ENCODE peak calls at places on chromosomes 1 and 21, in four cellular contexts. P is HepG2, X is K562, N is SK-N-SH. Y is an unnamed sample.
A peak's percentile ranks its signal among the peaks of the same experiment; 100 is the strongest.

GRCh38 chr21:26715878-26716506 is 129.2 kb downstream of the ADAMTS1 start:
- DNase-seq in P (peak; percentile 6), X (peak; percentile 44), N (peak; percentile 48), Y (peak; percentile 65)

GRCh38 chr1:111669268-111669667 is 49.7 kb downstream of the RAP1A start:
- DNase-seq in P (no peak), X (no peak), N (no peak), Y (no peak)

GRCh38 chr1:114203722-114204121 is 50.1 kb upstream of the SYT6 start:
- DNase-seq in P (no peak), X (no peak), N (no peak), Y (no peak)

GRCh38 chr1:92315766-92316413 is 17.0 kb downstream of the RPAP2 start:
- DNase-seq in P (no peak), X (no peak), N (no peak), Y (no peak)

GRCh38 chr1:193042766-193043691 is 16.1 kb downstream of the UCHL5 start:
- DNase-seq in P (no peak), X (no peak), N (no peak), Y (no peak)

GRCh38 chr1:82597620-82598019 is 796.9 kb downstream of the ADGRL2 start:
- DNase-seq in P (no peak), X (no peak), N (peak; percentile 12), Y (no peak)

GRCh38 chr1:58929667-58930325 is 145.9 kb upstream of the JUN start:
- DNase-seq in P (no peak), X (peak; percentile 57), N (no peak), Y (no peak)

GRCh38 chr1:93728480-93729131 is 47.0 kb upstream of the BCAR3 start:
- DNase-seq in P (no peak), X (no peak), N (no peak), Y (no peak)

GRCh38 chr1:119878171-119878570 is 18.1 kb downstream of the ADAM30 start:
- DNase-seq in P (no peak), X (no peak), N (no peak), Y (no peak)

GRCh38 chr1:88998716-88999115 is 6.3 kb upstream of the KYAT3 start:
- DNase-seq in P (peak; percentile 64), X (peak; percentile 42), N (peak; percentile 53), Y (no peak)

GRCh38 chr1:97006044-97006676 is 284.6 kb downstream of the PTBP2 start:
- DNase-seq in P (no peak), X (no peak), N (no peak), Y (no peak)

GRCh38 chr1:151251656-151252470 is 2.7 kb upstream of the PSMD4 start:
- DNase-seq in P (peak; percentile 78), X (peak; percentile 71), N (peak; percentile 74), Y (peak; percentile 54)

GRCh38 chr1:234756066-234756783 is 146.2 kb upstream of the IRF2BP2 start:
- DNase-seq in P (no peak), X (no peak), N (no peak), Y (no peak)

GRCh38 chr1:222728746-222729145 is 8.3 kb upstream of the FAM177B start:
- DNase-seq in P (no peak), X (no peak), N (no peak), Y (no peak)

GRCh38 chr1:22250724-22251123 is 107.8 kb upstream of the WNT4 start:
- DNase-seq in P (no peak), X (no peak), N (no peak), Y (no peak)

GRCh38 chr1:215263636-215264035 is 181.1 kb downstream of the KCNK2 start:
- DNase-seq in P (no peak), X (no peak), N (no peak), Y (no peak)

GRCh38 chr1:181094813-181095212 is 6.3 kb downstream of the IER5 start:
- DNase-seq in P (no peak), X (no peak), N (no peak), Y (no peak)

GRCh38 chr21:33121715-33122475 is 52.0 kb downstream of the OLIG1 start:
- DNase-seq in P (no peak), X (peak; percentile 95), N (peak; percentile 38), Y (peak; percentile 50)

GRCh38 chr1:87174726-87175237 is 153.9 kb upstream of the LMO4 start:
- DNase-seq in P (no peak), X (no peak), N (no peak), Y (no peak)

GRCh38 chr1:17773626-17774326 is 18.6 kb downstream of the ACTL8 start:
- DNase-seq in P (no peak), X (no peak), N (no peak), Y (no peak)

GRCh38 chr21:30268608-30269197 is 14.0 kb downstream of the KRTAP24-1 start:
- DNase-seq in P (no peak), X (peak; percentile 45), N (peak; percentile 5), Y (no peak)

GRCh38 chr1:219805191-219805590 is 123.2 kb downstream of the SLC30A10 start:
- DNase-seq in P (no peak), X (no peak), N (no peak), Y (no peak)
- TF ChIP-seq FOXJ3 in P (no peak), X (no peak), N (no peak), Y (no peak)

GRCh38 chr1:6073480-6074053 is 27.9 kb downstream of the KCNAB2 start:
- DNase-seq in P (no peak), X (no peak), N (no peak), Y (no peak)
- TF ChIP-seq FOXJ3 in P (no peak), X (no peak), N (no peak), Y (no peak)

GRCh38 chr1:10107985-10108663 is 75.4 kb downstream of the UBE4B start:
- DNase-seq in P (no peak), X (no peak), N (no peak), Y (no peak)
- TF ChIP-seq FOXJ3 in P (no peak), X (no peak), N (no peak), Y (no peak)

GRCh38 chr21:31370281-31370892 is 26.3 kb upstream of the TIAM1 start:
- DNase-seq in P (no peak), X (no peak), N (no peak), Y (no peak)
- TF ChIP-seq FOXJ3 in P (no peak), X (no peak), N (no peak), Y (no peak)

Y was measured in WTC11.